ENCODE peak calls at places on chromosome 7, in four cellular contexts. W is choroid plexus epithelial cell, F is AG10803, J is lower lobe of right lung. U is an unnamed sample.

GRCh38 chr7:97868788-97869187 is 3.4 kb downstream of the ASNS start:
- DNase-seq in F (peak; percentile 31), J (no peak), W (no peak), U (no peak)

GRCh38 chr7:133310232-133310852 is 57.5 kb downstream of the EXOC4 start:
- DNase-seq in J (no peak), F (no peak), W (peak; percentile 78), U (peak; percentile 62)

GRCh38 chr7:140342732-140343514 is 55.4 kb downstream of the SLC37A3 start:
- DNase-seq in J (peak; percentile 69), W (peak; percentile 56), F (peak; percentile 28), U (no peak)

GRCh38 chr7:37208528-37208927 is 240.1 kb downstream of the ELMO1 start:
- DNase-seq in J (no peak), W (peak; percentile 96), F (peak; percentile 52), U (peak; percentile 4)

GRCh38 chr7:82443044-82443800 is at the start of gene CACNA2D1:
- DNase-seq in J (no peak), W (no peak), F (peak; percentile 30), U (peak; percentile 59)

GRCh38 chr7:82110146-82110823 is 333.3 kb downstream of the CACNA2D1 start:
- DNase-seq in F (no peak), J (no peak), W (no peak), U (no peak)

GRCh38 chr7:88230646-88231045 is 10.8 kb upstream of the SRI start:
- DNase-seq in F (no peak), J (no peak), W (no peak), U (no peak)

GRCh38 chr7:127383123-127383835 is 9.2 kb downstream of the ZNF800 start:
- DNase-seq in F (no peak), J (no peak), W (peak; percentile 45), U (peak; percentile 12)

GRCh38 chr7:77651544-77652162 is 44.6 kb upstream of the RSBN1L start:
- DNase-seq in J (no peak), F (peak; percentile 34), W (peak; percentile 66), U (peak; percentile 43)

GRCh38 chr7:102841290-102841689 is 71.5 kb upstream of the LRRC17 start:
- DNase-seq in J (no peak), W (peak; percentile 79), F (no peak), U (peak; percentile 83)

GRCh38 chr7:141511370-141512335 is 39.6 kb upstream of the AGK start:
- DNase-seq in F (no peak), W (peak; percentile 1), J (peak; percentile 46), U (no peak)

GRCh38 chr7:119254741-119255140 is 1018.2 kb upstream of the KCND2 start:
- DNase-seq in W (no peak), J (no peak), F (no peak), U (peak; percentile 10)

GRCh38 chr7:99473315-99473596 is 566 bp downstream of the ZNF789 start:
- DNase-seq in W (peak; percentile 92), F (peak; percentile 69), J (peak; percentile 24), U (peak; percentile 75)

GRCh38 chr7:118478236-118478635 is 253.7 kb downstream of the ANKRD7 start:
- DNase-seq in W (no peak), F (no peak), J (no peak), U (no peak)

GRCh38 chr7:97770845-97771244 is 39.0 kb downstream of the TAC1 start:
- DNase-seq in J (no peak), W (no peak), F (no peak), U (no peak)

GRCh38 chr7:134772401-134772800 is 7.0 kb upstream of the CALD1 start:
- DNase-seq in J (no peak), W (no peak), F (no peak), U (no peak)

GRCh38 chr7:3204526-3204925 is 96.5 kb upstream of the SDK1 start:
- DNase-seq in F (no peak), W (no peak), J (no peak), U (no peak)

GRCh38 chr7:130891254-130892094 is 157.5 kb upstream of the KLF14 start:
- DNase-seq in F (peak; percentile 94), J (peak; percentile 68), W (peak; percentile 98), U (peak; percentile 99)

GRCh38 chr7:127768241-127768640 is 116.2 kb downstream of the SND1 start:
- DNase-seq in W (no peak), F (peak; percentile 11), J (no peak), U (no peak)

GRCh38 chr7:16205481-16205880 is 215.9 kb downstream of the CRPPA start:
- DNase-seq in J (no peak), F (no peak), W (no peak), U (no peak)

GRCh38 chr7:91050677-91051076 is 213.6 kb upstream of the FZD1 start:
- DNase-seq in W (peak; percentile 37), F (no peak), J (no peak), U (no peak)

GRCh38 chr7:149811221-149811620 is 27.0 kb upstream of the ZNF862 start:
- DNase-seq in W (peak; percentile 45), J (no peak), F (peak; percentile 6), U (no peak)

GRCh38 chr7:134024729-134025128 is 102.4 kb upstream of the LRGUK start:
- DNase-seq in W (peak; percentile 32), J (no peak), F (peak; percentile 3), U (no peak)

GRCh38 chr7:55145606-55146005 is 126.8 kb downstream of the EGFR start:
- DNase-seq in W (no peak), J (no peak), F (no peak), U (no peak)

GRCh38 chr7:55147101-55147500 is 128.3 kb downstream of the EGFR start:
- DNase-seq in J (no peak), F (no peak), W (no peak), U (no peak)

GRCh38 chr7:55144955-55145342 is 126.1 kb downstream of the EGFR start:
- DNase-seq in J (no peak), F (no peak), W (no peak), U (no peak)

GRCh38 chr7:55142919-55143600 is 124.2 kb downstream of the EGFR start:
- DNase-seq in W (no peak), J (no peak), F (no peak), U (no peak)

GRCh38 chr7:55144333-55144954 is 125.6 kb downstream of the EGFR start:
- DNase-seq in F (no peak), J (no peak), W (no peak), U (no peak)
- TF ChIP-seq CTCF in F (peak; percentile 22), J (peak; percentile 15), W (peak; percentile 50), U (peak; percentile 25)

DNA sequence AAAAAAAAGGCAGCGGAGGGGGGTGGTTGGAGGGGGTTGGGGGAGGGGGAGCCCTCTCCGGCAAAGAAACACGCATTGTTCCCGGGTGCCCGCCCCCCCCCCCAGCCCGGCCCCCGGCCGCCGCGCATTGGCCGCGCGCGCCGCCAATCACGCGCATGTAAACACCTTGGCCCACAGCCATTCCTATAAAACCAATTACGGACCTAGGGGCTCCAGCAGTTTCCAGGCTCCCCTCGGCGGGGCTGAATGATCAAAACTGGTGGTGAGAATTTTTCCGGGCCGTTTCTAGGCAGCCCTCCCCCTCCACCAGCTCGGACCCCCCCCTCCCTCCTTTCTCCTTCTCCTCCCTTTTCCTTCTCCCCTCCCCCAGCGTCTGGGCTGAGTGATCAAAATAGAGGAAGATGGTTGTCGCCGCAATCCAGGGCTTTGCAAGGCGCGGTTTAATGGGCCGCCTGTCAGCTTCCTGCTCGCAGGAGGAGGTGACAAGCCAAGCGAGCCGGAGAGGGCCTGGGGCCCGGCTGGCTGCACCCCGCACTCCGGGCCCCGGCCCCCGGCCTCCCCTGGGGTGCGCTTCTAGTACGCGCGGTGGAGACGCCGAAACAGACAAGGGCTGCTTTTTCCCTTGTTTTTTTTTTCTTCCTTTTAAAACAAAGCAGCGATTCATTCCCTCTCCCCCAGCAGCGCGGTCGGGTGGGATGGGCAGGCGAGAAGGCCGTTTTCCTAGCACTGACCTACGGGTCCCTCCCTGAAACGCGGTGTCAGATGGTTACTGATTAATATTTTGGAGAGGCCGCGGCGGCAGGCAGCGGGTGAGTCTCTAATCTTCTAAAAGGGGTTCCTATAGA is 432 bp upstream of the TNRC18 start:
- DNase-seq in W (peak; percentile 99), J (peak; percentile 95), F (peak; percentile 99), U (peak; percentile 100)
- H3K4me3 ChIP-seq in W (peak overlapping the region; percentile 88), J (peak overlapping the region; percentile 96), F (peak overlapping the region; percentile 94), U (peak overlapping the region; percentile 95)

GRCh38 chr7:147593271-147594057 is 997.1 kb upstream of the C7orf33 start:
- DNase-seq in F (no peak), J (no peak), W (no peak), U (no peak)
- TF ChIP-seq CTCF in F (no peak), J (no peak), W (no peak), U (no peak)

GRCh38 chr7:48225101-48225500 is 53.8 kb downstream of the ABCA13 start:
- DNase-seq in F (no peak), J (no peak), W (no peak), U (no peak)
- H3K4me3 ChIP-seq in F (no peak overlapping the region), J (no peak overlapping the region), W (no peak overlapping the region), U (no peak overlapping the region)

GRCh38 chr7:11345621-11346020 is 371.9 kb downstream of the PHF14 start:
- DNase-seq in W (peak; percentile 42), F (peak; percentile 68), J (no peak), U (peak; percentile 67)
- TF ChIP-seq CTCF in W (no peak), F (no peak), J (no peak), U (no peak)

GRCh38 chr7:39631736-39632304 is 8.4 kb downstream of the RALA start:
- DNase-seq in F (peak; percentile 73), J (no peak), W (no peak), U (no peak)

GRCh38 chr7:39637963-39638485 is 14.7 kb downstream of the RALA start:
- DNase-seq in W (no peak), J (no peak), F (no peak), U (no peak)

GRCh38 chr7:39637400-39637799 is 14.0 kb downstream of the RALA start:
- DNase-seq in J (no peak), F (no peak), W (no peak), U (no peak)

GRCh38 chr7:39633563-39634550 is 10.5 kb downstream of the RALA start:
- DNase-seq in F (peak; percentile 70), W (no peak), J (no peak), U (no peak)
- H3K4me3 ChIP-seq in F (no peak overlapping the region), W (no peak overlapping the region), J (no peak overlapping the region), U (no peak overlapping the region)

GRCh38 chr7:45920543-45921380 is at the start of gene IGFBP3:
- DNase-seq in J (peak; percentile 55), F (peak; percentile 81), W (peak; percentile 63), U (peak; percentile 40)
- TF ChIP-seq CTCF in J (no peak), F (no peak), W (no peak), U (no peak)

GRCh38 chr7:1669954-1670893 is at the start of gene ELFN1:
- DNase-seq in F (peak; percentile 32), W (no peak), J (peak; percentile 24), U (no peak)

GRCh38 chr7:1667566-1668485 is 2.3 kb upstream of the ELFN1 start:
- DNase-seq in W (no peak), J (peak; percentile 41), F (no peak), U (no peak)

GRCh38 chr7:1668486-1668931 is 1.6 kb upstream of the ELFN1 start:
- DNase-seq in F (no peak), J (peak; percentile 35), W (no peak), U (no peak)

GRCh38 chr7:1669486-1669951 is 558 bp upstream of the ELFN1 start:
- DNase-seq in F (no peak), W (no peak), J (no peak), U (no peak)

DNA sequence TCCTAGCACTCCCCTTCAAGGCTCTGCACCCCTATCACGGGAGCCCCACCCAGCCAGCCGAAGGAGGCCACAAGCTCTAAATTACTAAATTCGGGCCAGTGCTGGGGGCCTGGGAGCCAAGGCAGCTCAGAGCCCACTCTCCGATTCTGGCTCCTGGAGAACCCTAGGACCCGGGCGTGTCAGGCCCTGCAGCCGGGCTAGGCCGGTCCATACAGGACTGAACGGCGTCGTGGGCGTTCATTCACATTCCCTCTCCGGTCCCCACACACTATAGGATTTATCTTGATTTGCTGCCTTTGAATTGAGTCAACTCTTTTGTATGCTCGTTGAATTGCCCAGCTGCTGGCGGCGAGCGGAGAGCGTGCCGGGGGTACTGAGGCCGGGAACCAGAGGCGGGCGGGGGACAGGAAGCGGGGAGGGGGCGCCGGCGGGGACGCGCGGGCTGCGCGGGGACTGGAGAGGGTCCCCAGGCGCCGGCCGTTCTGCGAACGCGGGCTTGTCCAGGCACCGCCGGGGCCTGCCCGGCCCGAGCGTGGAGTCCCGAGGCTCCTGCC is 1.1 kb upstream of the ELFN1 start:
- DNase-seq in W (no peak), F (no peak), J (peak; percentile 38), U (no peak)
- H3K4me3 ChIP-seq in W (no peak overlapping the region), F (no peak overlapping the region), J (no peak overlapping the region), U (no peak overlapping the region)

U was measured in astrocyte of the spinal cord.